ENCODE peak calls at places on chromosome 21, in five cellular contexts. H is NCI-H2081 treated with DMSO at 0.1 percent for 48 hours; R is stimulated activated effector memory CD8-positive, alpha-beta T cell treated with anti-CD3 and anti-CD28 coated beads, Interleukin-12 subunit alpha, Interleukin-12 subunit beta, amount 100 ng/mL, for 72 hours; O is HCEC 1CT; Q is left colon. U is an unnamed sample.

GRCh38 chr21:25127007-25127406 is 480.3 kb downstream of the MRPL39 start:
- DNase-seq in H (no peak), R (no peak), O (no peak), Q (no peak), U (no peak)

GRCh38 chr21:46503922-46504539 is 45.3 kb downstream of the DIP2A start:
- DNase-seq in H (no peak), R (no peak), O (no peak), Q (no peak), U (no peak)

GRCh38 chr21:26845750-26846035 is 484 bp upstream of the ADAMTS1 start:
- DNase-seq in H (no peak), R (no peak), O (peak), Q (no peak), U (no peak)

GRCh38 chr21:38082936-38083335 is 166.7 kb upstream of the KCNJ6 start:
- DNase-seq in H (no peak), R (no peak), O (no peak), Q (no peak), U (no peak)

GRCh38 chr21:44849616-44850130 is 23.8 kb downstream of the PTTG1IP start:
- DNase-seq in H (no peak), R (no peak), O (no peak), Q (peak), U (no peak)

GRCh38 chr21:15638856-15639549 is 90.8 kb upstream of the USP25 start:
- DNase-seq in H (no peak), R (no peak), O (no peak), Q (no peak), U (peak)

GRCh38 chr21:34510148-34511142 is 1.6 kb downstream of the KCNE1 start:
- DNase-seq in H (no peak), R (peak), O (peak), Q (peak), U (peak)

GRCh38 chr21:44485254-44485793 is 30.0 kb downstream of the LRRC3 start:
- DNase-seq in H (no peak), R (no peak), O (peak), Q (peak), U (no peak)

GRCh38 chr21:29523646-29524045 is 224.9 kb downstream of the BACH1 start:
- DNase-seq in H (no peak), R (no peak), O (no peak), Q (no peak), U (peak)

GRCh38 chr21:45456014-45456835 is 51.3 kb downstream of the COL18A1 start:
- DNase-seq in H (no peak), R (no peak), O (no peak), Q (no peak), U (no peak)

GRCh38 chr21:45525153-45525909 is 16.9 kb downstream of the SLC19A1 start:
- DNase-seq in H (no peak), R (no peak), O (no peak), Q (peak), U (no peak)

GRCh38 chr21:42997053-42997452 is 22.7 kb downstream of the PKNOX1 start:
- DNase-seq in H (no peak), R (no peak), O (peak), Q (peak), U (peak)

GRCh38 chr21:43924421-43925095 is 59.5 kb downstream of the AGPAT3 start:
- DNase-seq in H (no peak), R (no peak), O (no peak), Q (no peak), U (no peak)

GRCh38 chr21:42004406-42005199 is 5.6 kb downstream of the ZBTB21 start:
- DNase-seq in H (no peak), R (no peak), O (no peak), Q (no peak), U (no peak)

GRCh38 chr21:36310016-36310415 is 10.0 kb upstream of the MORC3 start:
- DNase-seq in H (no peak), R (no peak), O (no peak), Q (no peak), U (no peak)

GRCh38 chr21:28922368-28922767 is 70.3 kb downstream of the LTN1 start:
- DNase-seq in H (no peak), R (no peak), O (no peak), Q (no peak), U (no peak)

GRCh38 chr21:35511298-35512162 is 462.4 kb upstream of the RUNX1 start:
- DNase-seq in H (no peak), R (no peak), O (peak), Q (no peak), U (peak)

GRCh38 chr21:41802684-41803083 is 35.8 kb upstream of the RIPK4 start:
- DNase-seq in H (no peak), R (no peak), O (no peak), Q (peak), U (peak)

GRCh38 chr21:35050348-35051286 is 1.5 kb upstream of the RUNX1 start:
- DNase-seq in H (no peak), R (no peak), O (peak), Q (no peak), U (peak)

GRCh38 chr21:34900376-34900775 is 148.7 kb downstream of the RUNX1 start:
- DNase-seq in H (no peak), R (no peak), O (no peak), Q (no peak), U (peak)

GRCh38 chr21:34840693-34841092 is 171.9 kb downstream of the CLIC6 start:
- DNase-seq in H (no peak), R (no peak), O (no peak), Q (no peak), U (no peak)

GRCh38 chr21:44085491-44086321 is 21.5 kb upstream of the PWP2 start:
- DNase-seq in H (no peak), R (no peak), O (no peak), Q (no peak), U (no peak)

GRCh38 chr21:15520811-15521643 is 208.8 kb upstream of the USP25 start:
- DNase-seq in H (no peak), R (no peak), O (no peak), Q (no peak), U (peak)

GRCh38 chr21:31052489-31053142 is 14.3 kb upstream of the KRTAP19-8 start:
- DNase-seq in H (no peak), R (no peak), O (no peak), Q (no peak), U (no peak)

GRCh38 chr21:34227386-34227852 is 136.4 kb upstream of the KCNE2 start:
- DNase-seq in H (no peak), R (no peak), O (no peak), Q (no peak), U (peak)

GRCh38 chr21:41641821-41642368 is 125.0 kb downstream of the RIPK4 start:
- DNase-seq in H (no peak), R (no peak), O (peak), Q (no peak), U (peak)

GRCh38 chr21:39189857-39190604 is 6.8 kb upstream of the PSMG1 start:
- DNase-seq in H (no peak), R (no peak), O (peak), Q (no peak), U (peak)

GRCh38 chr21:45547211-45547900 is 5.1 kb upstream of the SLC19A1 start:
- DNase-seq in H (no peak), R (no peak), O (no peak), Q (no peak), U (no peak)

GRCh38 chr21:35428489-35428888 is 379.4 kb upstream of the RUNX1 start:
- DNase-seq in H (no peak), R (no peak), O (no peak), Q (no peak), U (peak)

GRCh38 chr21:41632748-41633475 is 125.0 kb upstream of the TMPRSS2 start:
- DNase-seq in H (no peak), R (no peak), O (no peak), Q (no peak), U (no peak)

U was measured in EH.